ENCODE peak calls at places on chromosome 10, in ten cellular contexts. E is Calu3, O is astrocyte of the spinal cord, F is GM12865, J is OCI-LY7, C is RWPE1, U is HFFc6, A is left ventricle myocardium inferior, B is stomach, L is cardiac muscle cell. Z is an unnamed sample.

GRCh38 chr10:86693721-86694369 is 25.5 kb downstream of the LDB3 start:
- DNase-seq in A (no peak), U (peak), F (peak), B (peak), C (peak), E (peak), L (peak), O (peak), J (peak), Z (peak)

GRCh38 chr10:86438091-86438749 is 71.6 kb upstream of the GRID1 start:
- DNase-seq in B (no peak), A (no peak), J (no peak), E (no peak), U (no peak), O (no peak), F (no peak), L (no peak), C (no peak), Z (no peak)

GRCh38 chr10:31617133-31617532 is 298.1 kb downstream of the ZEB1 start:
- DNase-seq in F (no peak), L (no peak), C (no peak), E (no peak), O (no peak), U (no peak), A (no peak), J (no peak), B (no peak), Z (peak)

GRCh38 chr10:132575320-132576201 is 38.0 kb downstream of the INPP5A start:
- DNase-seq in O (peak), A (no peak), B (peak), F (peak), C (no peak), J (no peak), U (no peak), L (peak), E (peak), Z (peak)

GRCh38 chr10:5560844-5561703 is 36.3 kb downstream of the CALML3 start:
- DNase-seq in O (no peak), B (peak), A (no peak), F (no peak), J (no peak), L (no peak), C (no peak), U (no peak), E (no peak), Z (no peak)

GRCh38 chr10:80582561-80582960 is 44.9 kb downstream of the SH2D4B start:
- DNase-seq in L (no peak), O (no peak), B (no peak), U (no peak), E (no peak), A (no peak), J (no peak), C (no peak), F (no peak), Z (no peak)

GRCh38 chr10:93820434-93820833 is 62.7 kb downstream of the LGI1 start:
- DNase-seq in O (no peak), C (no peak), E (no peak), L (no peak), J (no peak), A (no peak), F (no peak), B (no peak), U (peak), Z (no peak)

GRCh38 chr10:31721166-31721565 is 207.5 kb downstream of the ARHGAP12 start:
- DNase-seq in F (no peak), O (no peak), L (no peak), C (no peak), B (no peak), J (no peak), E (no peak), A (no peak), U (no peak), Z (no peak)

GRCh38 chr10:71206911-71207310 is 5.5 kb upstream of the UNC5B start:
- DNase-seq in B (no peak), U (no peak), C (no peak), E (no peak), O (no peak), L (no peak), A (no peak), F (no peak), J (no peak), Z (no peak)

GRCh38 chr10:5105626-5106025 is 11.4 kb downstream of the AKR1C3 start:
- DNase-seq in F (no peak), A (no peak), B (no peak), E (no peak), J (no peak), L (no peak), O (no peak), U (no peak), C (no peak), Z (no peak)

GRCh38 chr10:132545659-132546367 is 8.2 kb downstream of the INPP5A start:
- DNase-seq in O (no peak), F (no peak), L (no peak), U (no peak), E (no peak), B (no peak), C (no peak), A (peak), J (no peak), Z (peak)

GRCh38 chr10:6256439-6256838 is 53.7 kb downstream of the PFKFB3 start:
- DNase-seq in O (no peak), E (no peak), C (no peak), J (no peak), F (no peak), U (no peak), L (no peak), A (no peak), B (no peak), Z (no peak)

GRCh38 chr10:6457376-6457775 is 122.7 kb downstream of the PRKCQ start:
- DNase-seq in U (no peak), F (no peak), J (no peak), A (no peak), B (no peak), E (no peak), O (no peak), C (no peak), L (no peak), Z (no peak)

GRCh38 chr10:29895436-29895835 is 163.9 kb downstream of the JCAD start:
- DNase-seq in C (no peak), B (no peak), E (no peak), L (peak), A (peak), J (no peak), F (no peak), U (peak), O (peak), Z (no peak)

GRCh38 chr10:28959850-28960501 is 282.7 kb downstream of the BAMBI start:
- DNase-seq in L (no peak), A (no peak), E (no peak), J (no peak), B (no peak), U (no peak), O (no peak), C (no peak), F (no peak), Z (no peak)

GRCh38 chr10:127320176-127320575 is 123.8 kb upstream of the INSYN2A start:
- DNase-seq in E (no peak), J (no peak), F (no peak), A (no peak), L (no peak), O (no peak), C (no peak), U (no peak), B (no peak), Z (no peak)
- TF ChIP-seq CTCF in E (no peak), J (no peak), F (no peak), A (no peak), L (no peak), O (no peak), C (no peak), U (no peak), B (no peak), Z (no peak)

GRCh38 chr10:130686680-130687300 is 550.6 kb downstream of the GLRX3 start:
- DNase-seq in J (no peak), E (no peak), A (no peak), B (no peak), F (no peak), U (no peak), L (no peak), O (no peak), C (peak), Z (no peak)
- TF ChIP-seq CTCF in J (peak), E (no peak), A (peak), B (no peak), F (no peak), U (no peak), L (no peak), O (no peak), C (no peak), Z (no peak)

DNA sequence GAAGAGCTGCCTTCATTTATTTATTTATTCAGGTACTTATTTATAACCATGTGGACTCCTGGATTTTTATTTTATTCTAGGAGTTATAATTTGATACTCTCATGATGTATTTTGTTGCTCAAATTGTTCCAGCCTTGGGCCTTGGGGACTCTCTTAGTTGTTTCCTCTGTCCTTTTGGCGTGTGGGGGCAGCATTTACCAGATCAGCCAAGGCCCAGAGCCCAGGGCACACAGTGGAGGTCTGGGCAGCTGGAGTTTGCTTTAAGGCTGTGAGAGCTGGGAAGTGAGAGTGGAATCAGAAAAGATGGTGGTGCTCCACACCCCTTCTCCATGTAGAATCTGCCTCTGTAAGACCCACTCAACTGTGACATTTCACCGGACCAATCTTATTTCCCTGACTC is 398.9 kb downstream of the RPS24 start:
- DNase-seq in J (peak), A (no peak), C (no peak), F (no peak), B (no peak), E (no peak), L (peak), U (no peak), O (no peak), Z (no peak)
- TF ChIP-seq CTCF in J (peak), A (peak), C (no peak), F (no peak), B (no peak), E (no peak), L (peak), U (peak), O (no peak), Z (no peak)

GRCh38 chr10:17671307-17671706 is 27.4 kb downstream of the STAM start:
- DNase-seq in O (no peak), A (no peak), L (no peak), J (no peak), F (no peak), E (no peak), C (no peak), U (no peak), B (no peak), Z (no peak)
- TF ChIP-seq CTCF in O (no peak), A (no peak), L (no peak), J (no peak), F (no peak), E (no peak), C (no peak), U (no peak), B (no peak), Z (no peak)

DNA sequence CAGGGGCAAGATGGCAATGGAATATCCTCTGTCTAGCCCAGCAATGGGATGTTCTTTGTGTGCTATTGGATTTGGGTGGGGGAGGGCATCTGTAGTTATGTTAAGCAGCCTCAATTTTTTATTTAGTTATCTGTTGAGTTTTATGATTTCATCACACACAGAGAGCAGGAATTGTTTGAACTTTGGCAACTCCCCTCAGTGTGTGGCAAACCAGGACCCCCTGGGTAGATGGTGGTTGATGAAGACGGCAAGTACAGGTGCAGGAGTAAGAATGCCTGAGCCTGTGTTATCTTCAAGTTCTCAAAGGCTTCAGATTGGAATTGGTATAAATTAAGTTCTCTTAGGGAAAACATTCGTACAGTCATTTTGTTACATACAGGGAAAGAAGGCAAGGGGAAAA is 142.4 kb upstream of the SAMD8 start:
- DNase-seq in E (no peak), A (no peak), L (no peak), O (no peak), F (no peak), C (no peak), U (no peak), J (no peak), B (no peak), Z (no peak)
- TF ChIP-seq CTCF in E (no peak), A (no peak), L (no peak), O (no peak), F (no peak), C (no peak), U (no peak), J (no peak), B (no peak), Z (no peak)

GRCh38 chr10:22911067-22911466 is 16.8 kb upstream of the ARMC3 start:
- DNase-seq in F (no peak), B (no peak), O (no peak), E (no peak), L (no peak), J (no peak), U (no peak), C (no peak), A (no peak), Z (no peak)

GRCh38 chr10:22913474-22914092 is 14.3 kb upstream of the ARMC3 start:
- DNase-seq in B (no peak), J (no peak), E (no peak), A (no peak), C (no peak), F (no peak), O (no peak), U (no peak), L (no peak), Z (no peak)

GRCh38 chr10:22912763-22913389 is 15.0 kb upstream of the ARMC3 start:
- DNase-seq in O (no peak), F (no peak), J (no peak), L (no peak), E (no peak), A (no peak), C (no peak), U (no peak), B (no peak), Z (no peak)

GRCh38 chr10:22915314-22915713 is 12.5 kb upstream of the ARMC3 start:
- DNase-seq in U (no peak), A (no peak), J (no peak), E (no peak), B (no peak), F (no peak), C (no peak), L (no peak), O (no peak), Z (no peak)

DNA sequence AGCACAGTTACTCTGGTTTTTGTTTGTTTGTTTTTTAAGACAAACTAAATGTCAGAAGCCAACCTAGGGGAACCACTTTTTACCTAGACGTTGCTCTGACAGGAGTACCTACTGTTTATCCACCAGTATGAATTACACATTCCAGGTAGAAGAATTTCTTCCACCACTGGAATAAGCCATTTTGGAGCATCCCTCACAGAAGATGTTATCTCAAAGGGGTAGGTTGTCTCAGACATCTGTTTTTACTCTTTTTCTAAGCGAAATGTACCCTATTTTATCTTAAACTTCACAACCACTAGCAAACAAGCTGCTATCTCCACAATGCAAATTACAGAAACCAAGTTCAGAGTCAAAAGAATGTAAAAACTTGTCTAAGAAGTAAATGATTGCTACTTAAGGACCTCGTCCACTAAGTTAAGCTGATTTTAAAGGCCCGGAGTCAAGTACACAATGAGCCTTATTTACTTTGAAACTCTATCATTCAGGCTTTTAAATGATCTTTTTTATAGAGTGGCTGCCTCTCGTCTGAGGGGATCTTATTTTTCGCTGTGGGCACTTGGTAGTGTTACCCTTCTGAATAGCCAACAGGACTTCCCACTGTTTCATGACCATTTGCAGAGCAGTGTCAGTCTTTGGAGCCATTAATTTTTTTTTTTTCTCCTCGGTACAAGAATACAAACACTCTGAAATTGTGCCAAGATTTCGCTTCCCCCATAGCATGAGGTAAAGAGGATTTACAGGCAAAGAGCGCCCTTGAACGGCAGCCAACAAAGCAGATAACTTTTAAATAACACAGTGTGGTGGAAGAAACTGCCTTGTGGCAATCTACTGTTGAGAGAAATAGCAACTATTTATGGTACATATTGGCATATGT is 15.7 kb upstream of the ARMC3 start:
- DNase-seq in E (no peak), J (no peak), L (peak), B (no peak), O (peak), U (no peak), F (no peak), A (no peak), C (no peak), Z (no peak)
- TF ChIP-seq CTCF in E (no peak), J (no peak), L (no peak), B (no peak), O (no peak), U (no peak), F (no peak), A (no peak), C (no peak), Z (no peak)

Z was measured in GM13976.